ENCODE peak calls at places on chromosomes 13 and 19, in seven cellular contexts. B is GM10248; M is cardiac muscle cell; E is endothelial cell; P is EH; L is A549; G is stimulated activated CD4-positive, alpha-beta T cell treated with anti-CD3 and anti-CD28 coated beads, Interleukin-15, amount 100 ng/mL, for 24 hours. S is an unnamed sample.

GRCh38 chr19:21704320-21704719 is 63.1 kb downstream of the ZNF100 start:
- DNase-seq in G (no peak), E (no peak), B (no peak), M (no peak), P (no peak), L (no peak), S (no peak)

GRCh38 chr19:47459477-47459876 is 12.2 kb downstream of the SLC8A2 start:
- DNase-seq in L (no peak), M (no peak), G (no peak), B (no peak), P (no peak), E (no peak), S (no peak)

GRCh38 chr19:17677002-17677401 is 11.2 kb downstream of the UNC13A start:
- DNase-seq in M (no peak), P (no peak), E (no peak), L (peak), G (peak), B (no peak), S (peak)

GRCh38 chr13:60261432-60262351 is 98.0 kb upstream of the DIAPH3 start:
- DNase-seq in G (no peak), L (no peak), P (no peak), B (no peak), M (no peak), E (no peak), S (no peak)

GRCh38 chr13:85970727-85971126 is 171.5 kb upstream of the SLITRK6 start:
- DNase-seq in L (no peak), P (no peak), E (no peak), M (peak), G (no peak), B (no peak), S (no peak)

GRCh38 chr19:56333506-56333905 is 18.9 kb upstream of the ZSCAN5A start:
- DNase-seq in M (peak), E (peak), B (peak), L (peak), G (peak), P (peak), S (peak)

GRCh38 chr19:39202998-39203355 is 1.1 kb downstream of the SYCN start:
- DNase-seq in G (no peak), P (no peak), E (no peak), L (no peak), B (no peak), M (no peak), S (no peak)

GRCh38 chr13:100235311-100235901 is 146.5 kb downstream of the PCCA start:
- DNase-seq in E (peak), L (peak), G (no peak), B (peak), M (peak), P (peak), S (peak)

GRCh38 chr13:114096031-114096485 is 36.4 kb downstream of the RASA3 start:
- DNase-seq in G (no peak), B (no peak), P (no peak), M (no peak), L (no peak), E (no peak), S (no peak)

GRCh38 chr19:13260883-13261653 is 110.9 kb downstream of the IER2 start:
- DNase-seq in M (peak), E (no peak), P (peak), B (peak), L (peak), G (peak), S (no peak)

GRCh38 chr19:42250249-42250665 is 4.7 kb downstream of the ERF start:
- DNase-seq in E (no peak), G (no peak), L (no peak), M (no peak), B (no peak), P (no peak), S (no peak)

GRCh38 chr13:29435125-29435911 is 160.2 kb downstream of the SLC7A1 start:
- DNase-seq in P (peak), B (no peak), L (no peak), G (no peak), E (no peak), M (peak), S (no peak)

GRCh38 chr13:44128522-44128921 is 245.1 kb upstream of the SERP2 start:
- DNase-seq in E (no peak), M (peak), P (peak), B (no peak), L (no peak), G (no peak), S (no peak)

GRCh38 chr13:80037505-80037888 is 303.4 kb downstream of the SPRY2 start:
- DNase-seq in P (peak), G (no peak), L (peak), B (no peak), E (no peak), M (peak), S (no peak)

GRCh38 chr13:49097374-49097773 is 121.7 kb downstream of the FNDC3A start:
- DNase-seq in B (no peak), M (peak), L (peak), P (peak), G (no peak), E (no peak), S (no peak)

GRCh38 chr19:50460161-50460765 is 16.0 kb upstream of the EMC10 start:
- DNase-seq in B (peak), G (peak), E (no peak), M (peak), L (peak), P (peak), S (no peak)

GRCh38 chr13:39451301-39451700 is 151.7 kb downstream of the LHFPL6 start:
- DNase-seq in E (no peak), G (no peak), B (no peak), L (no peak), M (peak), P (peak), S (no peak)

GRCh38 chr19:34236035-34236793 is 18.1 kb upstream of the GARRE1 start:
- DNase-seq in M (peak), B (no peak), E (no peak), L (no peak), P (peak), G (no peak), S (no peak)

GRCh38 chr13:31200636-31200970 is 828 bp downstream of the B3GLCT start:
- DNase-seq in E (peak), B (peak), G (peak), M (no peak), L (peak), P (peak), S (peak)

GRCh38 chr13:85828094-85828684 is 29.0 kb upstream of the SLITRK6 start:
- DNase-seq in M (peak), B (peak), G (no peak), P (peak), L (peak), E (no peak), S (no peak)

GRCh38 chr13:111862836-111863815 is 203.8 kb upstream of the SOX1 start:
- DNase-seq in M (no peak), B (no peak), P (no peak), L (no peak), G (no peak), E (no peak), S (no peak)

GRCh38 chr19:15010497-15011255 is 31.0 kb upstream of the SLC1A6 start:
- DNase-seq in G (no peak), L (no peak), E (peak), M (peak), B (no peak), P (no peak), S (no peak)

GRCh38 chr19:17391371-17392151 is 2.4 kb downstream of the CCDC194 start:
- DNase-seq in B (no peak), M (no peak), L (no peak), G (peak), E (no peak), P (no peak), S (no peak)

GRCh38 chr13:101417043-101417406 is 717 bp upstream of the NALCN start:
- DNase-seq in B (no peak), G (no peak), E (no peak), L (peak), P (peak), M (peak), S (no peak)

GRCh38 chr13:46871557-46871956 is 25.3 kb downstream of the HTR2A start:
- DNase-seq in P (no peak), M (peak), G (no peak), L (no peak), B (no peak), E (no peak), S (no peak)